ENCODE peak calls at places on chromosomes 12 and 14, in ten cellular contexts. One of them, this sample, is unnamed.

GRCh38 chr12:108573310-108573709 is 10.9 kb downstream of the ISCU start:
- DNase-seq in non-pigmented ciliary epithelial cell: no peak
- DNase-seq in H7: no peak
- DNase-seq in D341Med: no peak
- DNase-seq in mucosa of gallbladder: no peak
- DNase-seq in pons: no peak
- DNase-seq in CD8-positive, alpha-beta T cell: no peak
- DNase-seq in kidney tubule cell: no peak
- DNase-seq in stimulated activated CD4-positive, alpha-beta T cell treated with anti-CD3 and anti-CD28 coated beads, Interleukin-1b, Interleukin-23, amount 100 ng/mL, for 24 hours: no peak
- DNase-seq in activated CD4-positive, alpha-beta T cell treated with anti-CD3 and anti-CD28 coated beads, Interleukin-2, amount 10 ng/mL, durations not matched to agents 24 days and 14 days: no peak
- DNase-seq in this sample: peak; percentile 21

GRCh38 chr14:104086210-104086660 is 735 bp downstream of the ASPG start:
- DNase-seq in non-pigmented ciliary epithelial cell: no peak
- DNase-seq in H7: no peak
- DNase-seq in D341Med: no peak
- DNase-seq in mucosa of gallbladder: no peak
- DNase-seq in pons: no peak
- DNase-seq in CD8-positive, alpha-beta T cell: no peak
- DNase-seq in kidney tubule cell: no peak
- DNase-seq in stimulated activated CD4-positive, alpha-beta T cell treated with anti-CD3 and anti-CD28 coated beads, Interleukin-1b, Interleukin-23, amount 100 ng/mL, for 24 hours: no peak
- DNase-seq in activated CD4-positive, alpha-beta T cell treated with anti-CD3 and anti-CD28 coated beads, Interleukin-2, amount 10 ng/mL, durations not matched to agents 24 days and 14 days: no peak
- DNase-seq in this sample: peak; percentile 27

GRCh38 chr14:41718477-41719166 is 111.9 kb downstream of the LRFN5 start:
- DNase-seq in non-pigmented ciliary epithelial cell: no peak
- DNase-seq in H7: no peak
- DNase-seq in D341Med: no peak
- DNase-seq in mucosa of gallbladder: no peak
- DNase-seq in pons: peak; percentile 76
- DNase-seq in CD8-positive, alpha-beta T cell: no peak
- DNase-seq in kidney tubule cell: peak; percentile 6
- DNase-seq in stimulated activated CD4-positive, alpha-beta T cell treated with anti-CD3 and anti-CD28 coated beads, Interleukin-1b, Interleukin-23, amount 100 ng/mL, for 24 hours: no peak
- DNase-seq in activated CD4-positive, alpha-beta T cell treated with anti-CD3 and anti-CD28 coated beads, Interleukin-2, amount 10 ng/mL, durations not matched to agents 24 days and 14 days: no peak
- DNase-seq in this sample: no peak

GRCh38 chr12:84157170-84157569 is 755.4 kb downstream of the SLC6A15 start:
- DNase-seq in non-pigmented ciliary epithelial cell: no peak
- DNase-seq in H7: no peak
- DNase-seq in D341Med: no peak
- DNase-seq in mucosa of gallbladder: no peak
- DNase-seq in pons: no peak
- DNase-seq in CD8-positive, alpha-beta T cell: no peak
- DNase-seq in kidney tubule cell: no peak
- DNase-seq in stimulated activated CD4-positive, alpha-beta T cell treated with anti-CD3 and anti-CD28 coated beads, Interleukin-1b, Interleukin-23, amount 100 ng/mL, for 24 hours: no peak
- DNase-seq in activated CD4-positive, alpha-beta T cell treated with anti-CD3 and anti-CD28 coated beads, Interleukin-2, amount 10 ng/mL, durations not matched to agents 24 days and 14 days: no peak
- DNase-seq in this sample: no peak

GRCh38 chr12:22573181-22573580 is 28.8 kb upstream of the C2CD5 start:
- DNase-seq in non-pigmented ciliary epithelial cell: no peak
- DNase-seq in H7: no peak
- DNase-seq in D341Med: no peak
- DNase-seq in mucosa of gallbladder: no peak
- DNase-seq in pons: no peak
- DNase-seq in CD8-positive, alpha-beta T cell: no peak
- DNase-seq in kidney tubule cell: no peak
- DNase-seq in stimulated activated CD4-positive, alpha-beta T cell treated with anti-CD3 and anti-CD28 coated beads, Interleukin-1b, Interleukin-23, amount 100 ng/mL, for 24 hours: no peak
- DNase-seq in activated CD4-positive, alpha-beta T cell treated with anti-CD3 and anti-CD28 coated beads, Interleukin-2, amount 10 ng/mL, durations not matched to agents 24 days and 14 days: no peak
- DNase-seq in this sample: no peak

GRCh38 chr12:118327381-118327780 is 45.3 kb downstream of the TAOK3 start:
- DNase-seq in non-pigmented ciliary epithelial cell: no peak
- DNase-seq in H7: no peak
- DNase-seq in D341Med: no peak
- DNase-seq in mucosa of gallbladder: no peak
- DNase-seq in pons: no peak
- DNase-seq in CD8-positive, alpha-beta T cell: no peak
- DNase-seq in kidney tubule cell: no peak
- DNase-seq in stimulated activated CD4-positive, alpha-beta T cell treated with anti-CD3 and anti-CD28 coated beads, Interleukin-1b, Interleukin-23, amount 100 ng/mL, for 24 hours: no peak
- DNase-seq in activated CD4-positive, alpha-beta T cell treated with anti-CD3 and anti-CD28 coated beads, Interleukin-2, amount 10 ng/mL, durations not matched to agents 24 days and 14 days: no peak
- DNase-seq in this sample: no peak

GRCh38 chr14:34498684-34499412 is 36.8 kb upstream of the SPTSSA start:
- DNase-seq in non-pigmented ciliary epithelial cell: no peak
- DNase-seq in H7: peak; percentile 31
- DNase-seq in D341Med: peak; percentile 68
- DNase-seq in mucosa of gallbladder: peak; percentile 24
- DNase-seq in pons: peak; percentile 4
- DNase-seq in CD8-positive, alpha-beta T cell: no peak
- DNase-seq in kidney tubule cell: peak; percentile 39
- DNase-seq in stimulated activated CD4-positive, alpha-beta T cell treated with anti-CD3 and anti-CD28 coated beads, Interleukin-1b, Interleukin-23, amount 100 ng/mL, for 24 hours: no peak
- DNase-seq in activated CD4-positive, alpha-beta T cell treated with anti-CD3 and anti-CD28 coated beads, Interleukin-2, amount 10 ng/mL, durations not matched to agents 24 days and 14 days: peak; percentile 69
- DNase-seq in this sample: peak; percentile 64

GRCh38 chr12:131942671-131943070 is 7.1 kb upstream of the EP400 start:
- DNase-seq in non-pigmented ciliary epithelial cell: no peak
- DNase-seq in H7: peak; percentile 30
- DNase-seq in D341Med: no peak
- DNase-seq in mucosa of gallbladder: no peak
- DNase-seq in pons: no peak
- DNase-seq in CD8-positive, alpha-beta T cell: no peak
- DNase-seq in kidney tubule cell: no peak
- DNase-seq in stimulated activated CD4-positive, alpha-beta T cell treated with anti-CD3 and anti-CD28 coated beads, Interleukin-1b, Interleukin-23, amount 100 ng/mL, for 24 hours: no peak
- DNase-seq in activated CD4-positive, alpha-beta T cell treated with anti-CD3 and anti-CD28 coated beads, Interleukin-2, amount 10 ng/mL, durations not matched to agents 24 days and 14 days: no peak
- DNase-seq in this sample: no peak

GRCh38 chr14:94173471-94173884 is 644 bp upstream of the PPP4R4 start:
- DNase-seq in non-pigmented ciliary epithelial cell: no peak
- DNase-seq in H7: no peak
- DNase-seq in D341Med: peak; percentile 34
- DNase-seq in mucosa of gallbladder: no peak
- DNase-seq in pons: no peak
- DNase-seq in CD8-positive, alpha-beta T cell: peak; percentile 16
- DNase-seq in kidney tubule cell: no peak
- DNase-seq in stimulated activated CD4-positive, alpha-beta T cell treated with anti-CD3 and anti-CD28 coated beads, Interleukin-1b, Interleukin-23, amount 100 ng/mL, for 24 hours: no peak
- DNase-seq in activated CD4-positive, alpha-beta T cell treated with anti-CD3 and anti-CD28 coated beads, Interleukin-2, amount 10 ng/mL, durations not matched to agents 24 days and 14 days: no peak
- DNase-seq in this sample: peak; percentile 25

GRCh38 chr12:55738113-55739024 is 4.6 kb upstream of the GDF11 start:
- DNase-seq in non-pigmented ciliary epithelial cell: no peak
- DNase-seq in H7: peak; percentile 82
- DNase-seq in D341Med: peak; percentile 80
- DNase-seq in mucosa of gallbladder: peak; percentile 90
- DNase-seq in pons: peak; percentile 96
- DNase-seq in CD8-positive, alpha-beta T cell: peak; percentile 81
- DNase-seq in kidney tubule cell: peak; percentile 82
- DNase-seq in stimulated activated CD4-positive, alpha-beta T cell treated with anti-CD3 and anti-CD28 coated beads, Interleukin-1b, Interleukin-23, amount 100 ng/mL, for 24 hours: peak; percentile 78
- DNase-seq in activated CD4-positive, alpha-beta T cell treated with anti-CD3 and anti-CD28 coated beads, Interleukin-2, amount 10 ng/mL, durations not matched to agents 24 days and 14 days: peak; percentile 96
- DNase-seq in this sample: peak; percentile 93

GRCh38 chr12:47346251-47347019 is 266.7 kb upstream of the AMIGO2 start:
- DNase-seq in non-pigmented ciliary epithelial cell: no peak
- DNase-seq in H7: no peak
- DNase-seq in D341Med: no peak
- DNase-seq in mucosa of gallbladder: peak; percentile 61
- DNase-seq in pons: no peak
- DNase-seq in CD8-positive, alpha-beta T cell: no peak
- DNase-seq in kidney tubule cell: peak; percentile 9
- DNase-seq in stimulated activated CD4-positive, alpha-beta T cell treated with anti-CD3 and anti-CD28 coated beads, Interleukin-1b, Interleukin-23, amount 100 ng/mL, for 24 hours: no peak
- DNase-seq in activated CD4-positive, alpha-beta T cell treated with anti-CD3 and anti-CD28 coated beads, Interleukin-2, amount 10 ng/mL, durations not matched to agents 24 days and 14 days: no peak
- DNase-seq in this sample: no peak

GRCh38 chr12:64782181-64782580 is 23.0 kb upstream of the GNS start:
- DNase-seq in non-pigmented ciliary epithelial cell: no peak
- DNase-seq in H7: no peak
- DNase-seq in D341Med: no peak
- DNase-seq in mucosa of gallbladder: no peak
- DNase-seq in pons: no peak
- DNase-seq in CD8-positive, alpha-beta T cell: no peak
- DNase-seq in kidney tubule cell: no peak
- DNase-seq in stimulated activated CD4-positive, alpha-beta T cell treated with anti-CD3 and anti-CD28 coated beads, Interleukin-1b, Interleukin-23, amount 100 ng/mL, for 24 hours: no peak
- DNase-seq in activated CD4-positive, alpha-beta T cell treated with anti-CD3 and anti-CD28 coated beads, Interleukin-2, amount 10 ng/mL, durations not matched to agents 24 days and 14 days: no peak
- DNase-seq in this sample: no peak

GRCh38 chr12:105425263-105426174 is 95.0 kb downstream of the C12orf75 start:
- DNase-seq in non-pigmented ciliary epithelial cell: no peak
- DNase-seq in H7: no peak
- DNase-seq in D341Med: no peak
- DNase-seq in mucosa of gallbladder: no peak
- DNase-seq in pons: no peak
- DNase-seq in CD8-positive, alpha-beta T cell: no peak
- DNase-seq in kidney tubule cell: no peak
- DNase-seq in stimulated activated CD4-positive, alpha-beta T cell treated with anti-CD3 and anti-CD28 coated beads, Interleukin-1b, Interleukin-23, amount 100 ng/mL, for 24 hours: no peak
- DNase-seq in activated CD4-positive, alpha-beta T cell treated with anti-CD3 and anti-CD28 coated beads, Interleukin-2, amount 10 ng/mL, durations not matched to agents 24 days and 14 days: no peak
- DNase-seq in this sample: no peak

GRCh38 chr12:95440401-95440800 is 33.6 kb upstream of the METAP2 start:
- DNase-seq in non-pigmented ciliary epithelial cell: peak; percentile 19
- DNase-seq in H7: no peak
- DNase-seq in D341Med: no peak
- DNase-seq in mucosa of gallbladder: no peak
- DNase-seq in pons: no peak
- DNase-seq in CD8-positive, alpha-beta T cell: no peak
- DNase-seq in kidney tubule cell: peak; percentile 34
- DNase-seq in stimulated activated CD4-positive, alpha-beta T cell treated with anti-CD3 and anti-CD28 coated beads, Interleukin-1b, Interleukin-23, amount 100 ng/mL, for 24 hours: no peak
- DNase-seq in activated CD4-positive, alpha-beta T cell treated with anti-CD3 and anti-CD28 coated beads, Interleukin-2, amount 10 ng/mL, durations not matched to agents 24 days and 14 days: no peak
- DNase-seq in this sample: no peak